ENCODE peak calls at places on chromosomes 16 and 17, in ten cellular contexts. One of them, this sample, is unnamed.

GRCh38 chr16:16001856-16002255 is 52.4 kb downstream of the ABCC1 start:
- DNase-seq in breast epithelium: no peak
- DNase-seq in small intestine: no peak
- DNase-seq in tibial artery: no peak
- DNase-seq in left ventricle myocardium inferior: no peak
- DNase-seq in heart left ventricle: no peak
- DNase-seq in CD8-positive, alpha-beta memory T cell: no peak
- DNase-seq in right lobe of liver: no peak
- DNase-seq in CD4-positive, alpha-beta memory T cell: no peak
- DNase-seq in astrocyte: no peak
- DNase-seq in this sample: no peak

GRCh38 chr16:180101-180920 is at the start of gene HBQ1:
- DNase-seq in breast epithelium: no peak
- DNase-seq in small intestine: peak; percentile 9
- DNase-seq in tibial artery: no peak
- DNase-seq in left ventricle myocardium inferior: peak; percentile 17
- DNase-seq in heart left ventricle: no peak
- DNase-seq in CD8-positive, alpha-beta memory T cell: peak; percentile 51
- DNase-seq in right lobe of liver: no peak
- DNase-seq in CD4-positive, alpha-beta memory T cell: no peak
- DNase-seq in astrocyte: no peak
- DNase-seq in this sample: no peak

GRCh38 chr17:27539152-27539551 is 82.9 kb downstream of the KSR1 start:
- DNase-seq in breast epithelium: no peak
- DNase-seq in small intestine: no peak
- DNase-seq in tibial artery: no peak
- DNase-seq in left ventricle myocardium inferior: no peak
- DNase-seq in heart left ventricle: no peak
- DNase-seq in CD8-positive, alpha-beta memory T cell: no peak
- DNase-seq in right lobe of liver: no peak
- DNase-seq in CD4-positive, alpha-beta memory T cell: no peak
- DNase-seq in astrocyte: no peak
- DNase-seq in this sample: no peak

GRCh38 chr17:48439473-48439872 is 9.5 kb upstream of the SKAP1 start:
- DNase-seq in breast epithelium: no peak
- DNase-seq in small intestine: no peak
- DNase-seq in tibial artery: no peak
- DNase-seq in left ventricle myocardium inferior: no peak
- DNase-seq in heart left ventricle: no peak
- DNase-seq in CD8-positive, alpha-beta memory T cell: no peak
- DNase-seq in right lobe of liver: no peak
- DNase-seq in CD4-positive, alpha-beta memory T cell: peak; percentile 77
- DNase-seq in astrocyte: no peak
- DNase-seq in this sample: no peak

GRCh38 chr16:9528680-9529079 is 437.2 kb downstream of the HAPSTR1 start:
- DNase-seq in breast epithelium: no peak
- DNase-seq in small intestine: no peak
- DNase-seq in tibial artery: no peak
- DNase-seq in left ventricle myocardium inferior: no peak
- DNase-seq in heart left ventricle: no peak
- DNase-seq in CD8-positive, alpha-beta memory T cell: no peak
- DNase-seq in right lobe of liver: no peak
- DNase-seq in CD4-positive, alpha-beta memory T cell: no peak
- DNase-seq in astrocyte: no peak
- DNase-seq in this sample: no peak

GRCh38 chr17:81242421-81243332 is 3.6 kb downstream of the NDUFAF8 start:
- DNase-seq in breast epithelium: no peak
- DNase-seq in small intestine: no peak
- DNase-seq in tibial artery: no peak
- DNase-seq in left ventricle myocardium inferior: no peak
- DNase-seq in heart left ventricle: no peak
- DNase-seq in CD8-positive, alpha-beta memory T cell: no peak
- DNase-seq in right lobe of liver: no peak
- DNase-seq in CD4-positive, alpha-beta memory T cell: peak; percentile 24
- DNase-seq in astrocyte: no peak
- DNase-seq in this sample: no peak

GRCh38 chr17:65314212-65314611 is 177.0 kb downstream of the RGS9 start:
- DNase-seq in breast epithelium: no peak
- DNase-seq in small intestine: no peak
- DNase-seq in tibial artery: no peak
- DNase-seq in left ventricle myocardium inferior: no peak
- DNase-seq in heart left ventricle: no peak
- DNase-seq in CD8-positive, alpha-beta memory T cell: no peak
- DNase-seq in right lobe of liver: no peak
- DNase-seq in CD4-positive, alpha-beta memory T cell: no peak
- DNase-seq in astrocyte: no peak
- DNase-seq in this sample: no peak

GRCh38 chr17:61444831-61445230 is 7.4 kb upstream of the TBX4 start:
- DNase-seq in breast epithelium: no peak
- DNase-seq in small intestine: no peak
- DNase-seq in tibial artery: no peak
- DNase-seq in left ventricle myocardium inferior: no peak
- DNase-seq in heart left ventricle: no peak
- DNase-seq in CD8-positive, alpha-beta memory T cell: no peak
- DNase-seq in right lobe of liver: no peak
- DNase-seq in CD4-positive, alpha-beta memory T cell: no peak
- DNase-seq in astrocyte: peak; percentile 54
- DNase-seq in this sample: no peak

GRCh38 chr16:21275529-21275928 is 2.6 kb downstream of the CRYM start:
- DNase-seq in breast epithelium: no peak
- DNase-seq in small intestine: no peak
- DNase-seq in tibial artery: no peak
- DNase-seq in left ventricle myocardium inferior: no peak
- DNase-seq in heart left ventricle: no peak
- DNase-seq in CD8-positive, alpha-beta memory T cell: no peak
- DNase-seq in right lobe of liver: no peak
- DNase-seq in CD4-positive, alpha-beta memory T cell: no peak
- DNase-seq in astrocyte: no peak
- DNase-seq in this sample: no peak

GRCh38 chr17:58307468-58308172 is 21.0 kb downstream of the TSPOAP1 start:
- DNase-seq in breast epithelium: peak; percentile 2
- DNase-seq in small intestine: no peak
- DNase-seq in tibial artery: peak; percentile 16
- DNase-seq in left ventricle myocardium inferior: no peak
- DNase-seq in heart left ventricle: no peak
- DNase-seq in CD8-positive, alpha-beta memory T cell: no peak
- DNase-seq in right lobe of liver: no peak
- DNase-seq in CD4-positive, alpha-beta memory T cell: no peak
- DNase-seq in astrocyte: no peak
- DNase-seq in this sample: no peak

GRCh38 chr17:13918247-13918646 is 151.1 kb upstream of the COX10 start:
- DNase-seq in breast epithelium: no peak
- DNase-seq in small intestine: no peak
- DNase-seq in tibial artery: no peak
- DNase-seq in left ventricle myocardium inferior: no peak
- DNase-seq in heart left ventricle: no peak
- DNase-seq in CD8-positive, alpha-beta memory T cell: no peak
- DNase-seq in right lobe of liver: no peak
- DNase-seq in CD4-positive, alpha-beta memory T cell: no peak
- DNase-seq in astrocyte: no peak
- DNase-seq in this sample: no peak
- H3K27ac ChIP-seq in breast epithelium: no peak overlapping the region
- H3K27ac ChIP-seq in small intestine: no peak overlapping the region
- H3K27ac ChIP-seq in tibial artery: no peak overlapping the region
- H3K27ac ChIP-seq in left ventricle myocardium inferior: no peak overlapping the region
- H3K27ac ChIP-seq in heart left ventricle: no peak overlapping the region
- H3K27ac ChIP-seq in CD8-positive, alpha-beta memory T cell: no peak overlapping the region
- H3K27ac ChIP-seq in right lobe of liver: no peak overlapping the region
- H3K27ac ChIP-seq in CD4-positive, alpha-beta memory T cell: no peak overlapping the region
- H3K27ac ChIP-seq in astrocyte: no peak overlapping the region
- H3K27ac ChIP-seq in this sample: no peak overlapping the region

DNA sequence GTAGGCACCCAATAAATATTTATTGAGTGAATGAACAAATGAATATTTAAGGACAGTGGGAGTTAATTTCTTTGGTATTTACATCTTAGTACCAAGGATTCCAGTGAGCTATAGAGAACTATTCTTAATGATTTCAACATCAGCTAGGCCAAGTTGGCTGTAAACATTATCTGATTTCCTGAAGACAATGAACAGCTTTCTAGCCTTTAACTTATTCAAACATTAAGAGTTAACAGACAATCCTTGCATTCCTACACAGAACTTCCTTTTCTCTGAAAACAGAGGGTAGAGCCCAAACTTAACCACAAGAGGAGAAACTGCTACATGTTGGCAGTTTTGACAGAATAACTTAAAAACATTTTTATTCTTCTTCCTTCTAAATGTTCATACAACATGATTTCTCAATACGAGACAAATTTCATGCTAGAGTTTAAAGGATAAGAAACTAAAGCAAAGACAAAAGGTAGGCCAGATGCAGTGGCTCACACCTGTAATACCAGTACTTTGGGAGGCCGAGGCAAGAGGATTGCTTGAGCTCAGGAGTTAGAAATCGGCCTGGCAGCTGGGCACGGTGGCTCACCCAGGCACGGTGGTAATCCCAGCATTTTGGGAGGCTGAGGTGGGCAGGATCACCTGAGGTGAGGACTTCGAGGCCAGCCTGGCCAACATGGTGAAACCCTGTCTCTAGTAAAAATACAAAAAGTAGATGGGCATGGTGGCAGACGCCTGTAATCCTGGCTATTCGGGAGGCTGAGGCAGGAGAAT is 4.4 kb downstream of the CRLF3 start:
- DNase-seq in breast epithelium: no peak
- DNase-seq in small intestine: no peak
- DNase-seq in tibial artery: no peak
- DNase-seq in left ventricle myocardium inferior: no peak
- DNase-seq in heart left ventricle: no peak
- DNase-seq in CD8-positive, alpha-beta memory T cell: no peak
- DNase-seq in right lobe of liver: no peak
- DNase-seq in CD4-positive, alpha-beta memory T cell: no peak
- DNase-seq in astrocyte: no peak
- DNase-seq in this sample: no peak
- H3K4me3 ChIP-seq in breast epithelium: no peak overlapping the region
- H3K4me3 ChIP-seq in small intestine: no peak overlapping the region
- H3K4me3 ChIP-seq in tibial artery: no peak overlapping the region
- H3K4me3 ChIP-seq in left ventricle myocardium inferior: no peak overlapping the region
- H3K4me3 ChIP-seq in heart left ventricle: no peak overlapping the region
- H3K4me3 ChIP-seq in CD8-positive, alpha-beta memory T cell: peak overlapping the region; percentile 20
- H3K4me3 ChIP-seq in right lobe of liver: no peak overlapping the region
- H3K4me3 ChIP-seq in CD4-positive, alpha-beta memory T cell: peak overlapping the region; percentile 42
- H3K4me3 ChIP-seq in astrocyte: no peak overlapping the region
- H3K4me3 ChIP-seq in this sample: no peak overlapping the region

GRCh38 chr17:45722161-45722560 is 62.0 kb upstream of the CRHR1 start:
- DNase-seq in breast epithelium: no peak
- DNase-seq in small intestine: no peak
- DNase-seq in tibial artery: no peak
- DNase-seq in left ventricle myocardium inferior: no peak
- DNase-seq in heart left ventricle: no peak
- DNase-seq in CD8-positive, alpha-beta memory T cell: no peak
- DNase-seq in right lobe of liver: no peak
- DNase-seq in CD4-positive, alpha-beta memory T cell: no peak
- DNase-seq in astrocyte: no peak
- DNase-seq in this sample: no peak
- H3K4me1 ChIP-seq in breast epithelium: no peaks in the 10 kb centered on the region
- H3K4me1 ChIP-seq in small intestine: no peaks in the 10 kb centered on the region
- H3K4me1 ChIP-seq in tibial artery: no peaks in the 10 kb centered on the region
- H3K4me1 ChIP-seq in left ventricle myocardium inferior: no peaks in the 10 kb centered on the region
- H3K4me1 ChIP-seq in heart left ventricle: no peaks in the 10 kb centered on the region
- H3K4me1 ChIP-seq in CD8-positive, alpha-beta memory T cell: no peaks in the 10 kb centered on the region
- H3K4me1 ChIP-seq in right lobe of liver: no peaks in the 10 kb centered on the region
- H3K4me1 ChIP-seq in CD4-positive, alpha-beta memory T cell: no peaks in the 10 kb centered on the region
- H3K4me1 ChIP-seq in astrocyte: peaks cover 4% of the 10 kb centered on the region
- H3K4me1 ChIP-seq in this sample: no peaks in the 10 kb centered on the region

DNA sequence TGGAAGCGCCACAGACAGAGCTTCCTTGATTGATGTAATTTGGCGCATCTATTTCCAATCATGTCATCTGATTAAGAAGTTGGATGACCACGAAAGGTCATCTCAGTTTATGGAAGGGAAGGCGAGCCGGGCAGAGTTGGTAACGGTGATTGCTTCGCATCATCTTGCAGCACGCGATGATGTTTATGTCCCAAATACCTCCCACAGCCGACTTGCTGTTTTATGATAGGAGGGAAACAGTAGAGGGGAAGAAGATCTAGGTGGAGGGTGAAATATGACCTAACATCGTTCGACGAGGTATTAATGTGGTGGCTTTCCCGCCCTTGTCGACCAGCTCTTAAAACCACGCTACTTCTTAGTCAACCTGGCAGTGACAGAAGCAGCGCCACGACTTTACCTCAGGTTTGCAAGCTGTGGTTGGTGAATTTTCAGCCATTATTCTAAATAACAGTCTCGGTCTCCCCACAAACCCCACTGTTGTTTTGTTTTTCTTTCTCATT is 836 bp upstream of the TANC2 start:
- DNase-seq in breast epithelium: no peak
- DNase-seq in small intestine: no peak
- DNase-seq in tibial artery: no peak
- DNase-seq in left ventricle myocardium inferior: no peak
- DNase-seq in heart left ventricle: no peak
- DNase-seq in CD8-positive, alpha-beta memory T cell: peak; percentile 69
- DNase-seq in right lobe of liver: no peak
- DNase-seq in CD4-positive, alpha-beta memory T cell: peak; percentile 77
- DNase-seq in astrocyte: peak; percentile 42
- DNase-seq in this sample: no peak
- H3K27ac ChIP-seq in breast epithelium: peak overlapping the region; percentile 87
- H3K27ac ChIP-seq in small intestine: peak overlapping the region; percentile 43
- H3K27ac ChIP-seq in tibial artery: peak overlapping the region; percentile 66
- H3K27ac ChIP-seq in left ventricle myocardium inferior: peak overlapping the region; percentile 80
- H3K27ac ChIP-seq in heart left ventricle: peak overlapping the region; percentile 64
- H3K27ac ChIP-seq in CD8-positive, alpha-beta memory T cell: peak overlapping the region; percentile 74
- H3K27ac ChIP-seq in right lobe of liver: no peak overlapping the region
- H3K27ac ChIP-seq in CD4-positive, alpha-beta memory T cell: peak overlapping the region; percentile 64
- H3K27ac ChIP-seq in astrocyte: peak overlapping the region; percentile 89
- H3K27ac ChIP-seq in this sample: peak overlapping the region; percentile 77

GRCh38 chr17:78020717-78021108 is 62.2 kb downstream of the TNRC6C start:
- DNase-seq in breast epithelium: no peak
- DNase-seq in small intestine: no peak
- DNase-seq in tibial artery: no peak
- DNase-seq in left ventricle myocardium inferior: no peak
- DNase-seq in heart left ventricle: no peak
- DNase-seq in CD8-positive, alpha-beta memory T cell: no peak
- DNase-seq in right lobe of liver: no peak
- DNase-seq in CD4-positive, alpha-beta memory T cell: no peak
- DNase-seq in astrocyte: no peak
- DNase-seq in this sample: no peak
- H3K4me3 ChIP-seq in breast epithelium: no peak overlapping the region
- H3K4me3 ChIP-seq in small intestine: no peak overlapping the region
- H3K4me3 ChIP-seq in tibial artery: no peak overlapping the region
- H3K4me3 ChIP-seq in left ventricle myocardium inferior: no peak overlapping the region
- H3K4me3 ChIP-seq in heart left ventricle: no peak overlapping the region
- H3K4me3 ChIP-seq in CD8-positive, alpha-beta memory T cell: no peak overlapping the region
- H3K4me3 ChIP-seq in right lobe of liver: no peak overlapping the region
- H3K4me3 ChIP-seq in CD4-positive, alpha-beta memory T cell: no peak overlapping the region
- H3K4me3 ChIP-seq in astrocyte: no peak overlapping the region
- H3K4me3 ChIP-seq in this sample: no peak overlapping the region

GRCh38 chr17:72400488-72400827 is 279.6 kb downstream of the SOX9 start:
- DNase-seq in breast epithelium: no peak
- DNase-seq in small intestine: no peak
- DNase-seq in tibial artery: no peak
- DNase-seq in left ventricle myocardium inferior: no peak
- DNase-seq in heart left ventricle: no peak
- DNase-seq in CD8-positive, alpha-beta memory T cell: no peak
- DNase-seq in right lobe of liver: no peak
- DNase-seq in CD4-positive, alpha-beta memory T cell: no peak
- DNase-seq in astrocyte: no peak
- DNase-seq in this sample: no peak
- H3K4me1 ChIP-seq in breast epithelium: no peaks in the 10 kb centered on the region
- H3K4me1 ChIP-seq in small intestine: peaks cover 8% of the 10 kb centered on the region
- H3K4me1 ChIP-seq in tibial artery: no peaks in the 10 kb centered on the region
- H3K4me1 ChIP-seq in left ventricle myocardium inferior: no peaks in the 10 kb centered on the region
- H3K4me1 ChIP-seq in heart left ventricle: no peaks in the 10 kb centered on the region
- H3K4me1 ChIP-seq in CD8-positive, alpha-beta memory T cell: no peaks in the 10 kb centered on the region
- H3K4me1 ChIP-seq in right lobe of liver: no peaks in the 10 kb centered on the region
- H3K4me1 ChIP-seq in CD4-positive, alpha-beta memory T cell: no peaks in the 10 kb centered on the region
- H3K4me1 ChIP-seq in astrocyte: peaks cover 14% of the 10 kb centered on the region
- H3K4me1 ChIP-seq in this sample: no peaks in the 10 kb centered on the region

This sample was measured in ascending aorta.